ENCODE peak calls at places on chromosome 21, in eight cellular contexts. G, J, T, F, K, Q, C and X are unnamed samples.

GRCh38 chr21:32705901-32706300 is 21.9 kb downstream of the SYNJ1 start:
- DNase-seq in Q (no peak), F (no peak), G (no peak), C (no peak), T (no peak), J (no peak), K (no peak), X (no peak)

GRCh38 chr21:32515869-32516268 is 69.5 kb downstream of the TCP10L start:
- DNase-seq in J (no peak), C (no peak), Q (peak), G (no peak), K (peak), F (no peak), T (no peak), X (no peak)

GRCh38 chr21:37532868-37533780 is 166.6 kb downstream of the DYRK1A start:
- DNase-seq in J (peak), Q (peak), C (no peak), T (peak), F (no peak), K (peak), G (no peak), X (no peak)

GRCh38 chr21:29741761-29742160 is 198.0 kb downstream of the GRIK1 start:
- DNase-seq in J (no peak), C (no peak), G (no peak), K (no peak), F (no peak), Q (no peak), T (no peak), X (no peak)

GRCh38 chr21:46065993-46066842 is 31.7 kb upstream of the COL6A2 start:
- DNase-seq in G (no peak), Q (no peak), C (no peak), J (no peak), F (no peak), K (no peak), T (no peak), X (no peak)

GRCh38 chr21:44330698-44331097 is 8.5 kb downstream of the CFAP410 start:
- DNase-seq in Q (no peak), K (no peak), G (no peak), F (no peak), T (no peak), C (no peak), J (no peak), X (no peak)

GRCh38 chr21:45322960-45323461 is 35.3 kb upstream of the POFUT2 start:
- DNase-seq in K (no peak), C (no peak), F (peak), T (no peak), G (no peak), J (no peak), Q (peak), X (no peak)

GRCh38 chr21:36606292-36606982 is 92.5 kb upstream of the SIM2 start:
- DNase-seq in T (no peak), Q (no peak), F (no peak), K (no peak), G (no peak), J (no peak), C (no peak), X (no peak)